ENCODE peak calls at places on chromosomes 2 and 18, in four cellular contexts. W is psoas muscle, S is body of pancreas, Q is mammary epithelial cell. R is an unnamed sample.

GRCh38 chr2:219684721-219685689 is 57.6 kb downstream of the SLC4A3 start:
- DNase-seq in Q (peak; percentile 95), W (peak; percentile 85), S (peak; percentile 81), R (peak; percentile 79)

GRCh38 chr2:217980036-217980435 is 22.8 kb downstream of the TNS1 start:
- DNase-seq in W (peak; percentile 83), S (no peak), Q (no peak), R (no peak)

GRCh38 chr2:167510071-167510759 is 621.9 kb downstream of the XIRP2 start:
- DNase-seq in W (no peak), Q (no peak), S (no peak), R (no peak)

GRCh38 chr2:239464166-239465016 is 63.6 kb upstream of the HDAC4 start:
- DNase-seq in S (no peak), Q (no peak), W (peak; percentile 59), R (no peak)

GRCh38 chr2:129914538-129915302 is 64.7 kb upstream of the RAB6C start:
- DNase-seq in W (no peak), Q (no peak), S (peak; percentile 55), R (no peak)

GRCh38 chr18:77249583-77250500 is at the start of gene GALR1:
- DNase-seq in S (no peak), W (no peak), Q (peak; percentile 8), R (no peak)

GRCh38 chr2:232770207-232770606 is 6.2 kb downstream of the KCNJ13 start:
- DNase-seq in S (no peak), Q (no peak), W (no peak), R (no peak)

GRCh38 chr2:233011268-233012190 is 1.5 kb downstream of the NGEF start:
- DNase-seq in Q (no peak), S (no peak), W (no peak), R (no peak)

GRCh38 chr2:30684026-30684425 is 123.2 kb downstream of the CAPN13 start:
- DNase-seq in W (no peak), Q (no peak), S (no peak), R (no peak)
- H3K27ac ChIP-seq in W (no peak overlapping the region), Q (no peak overlapping the region), S (no peak overlapping the region), R (no peak overlapping the region)

GRCh38 chr2:38598200-38598990 is 4.3 kb downstream of the HNRNPLL start:
- DNase-seq in S (no peak), Q (no peak), W (no peak), R (no peak)
- H3K4me3 ChIP-seq in S (no peak overlapping the region), Q (no peak overlapping the region), W (peak overlapping the region; percentile 80), R (no peak overlapping the region)

GRCh38 chr2:38722271-38723115 is 28.7 kb downstream of the SRSF7 start:
- DNase-seq in W (no peak), Q (no peak), S (no peak), R (no peak)
- TF ChIP-seq CTCF in W (no peak), Q (no peak), S (no peak), R (no peak)

DNA sequence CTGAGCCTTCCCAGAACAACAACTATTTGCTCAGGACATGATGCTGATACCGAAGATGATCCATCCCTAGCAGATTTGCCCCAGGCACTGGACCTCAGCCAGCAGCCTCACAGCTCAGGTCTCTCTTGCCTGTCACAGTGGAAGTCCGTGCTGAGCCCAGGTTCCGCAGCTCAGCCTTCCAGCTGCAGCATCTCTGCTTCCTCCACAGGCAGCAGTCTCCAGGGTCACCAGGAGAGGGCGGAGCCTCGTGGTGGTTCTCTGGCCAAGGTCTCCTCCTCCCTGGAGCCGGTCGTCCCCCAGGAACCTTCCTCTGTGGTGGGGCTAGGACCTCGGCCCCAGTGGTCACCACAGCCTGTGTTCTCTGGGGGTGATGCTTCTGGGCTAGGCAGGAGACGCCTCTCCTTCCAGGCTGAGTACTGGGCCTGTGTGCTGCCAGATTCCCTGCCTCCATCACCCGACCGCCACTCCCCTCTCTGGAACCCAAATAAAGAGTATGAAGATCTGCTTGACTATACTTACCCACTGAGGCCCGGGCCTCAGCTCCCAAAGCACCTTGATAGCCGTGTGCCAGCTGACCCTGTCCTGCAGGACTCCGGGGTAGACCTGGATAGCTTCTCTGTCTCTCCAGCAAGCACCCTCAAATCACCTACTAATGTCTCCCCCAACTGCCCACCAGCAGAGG is 15.4 kb downstream of the CEP68 start:
- DNase-seq in W (no peak), Q (peak; percentile 19), S (peak; percentile 64), R (peak; percentile 16)
- H3K27ac ChIP-seq in W (peak overlapping the region; percentile 94), Q (no peak overlapping the region), S (no peak overlapping the region), R (no peak overlapping the region)

DNA sequence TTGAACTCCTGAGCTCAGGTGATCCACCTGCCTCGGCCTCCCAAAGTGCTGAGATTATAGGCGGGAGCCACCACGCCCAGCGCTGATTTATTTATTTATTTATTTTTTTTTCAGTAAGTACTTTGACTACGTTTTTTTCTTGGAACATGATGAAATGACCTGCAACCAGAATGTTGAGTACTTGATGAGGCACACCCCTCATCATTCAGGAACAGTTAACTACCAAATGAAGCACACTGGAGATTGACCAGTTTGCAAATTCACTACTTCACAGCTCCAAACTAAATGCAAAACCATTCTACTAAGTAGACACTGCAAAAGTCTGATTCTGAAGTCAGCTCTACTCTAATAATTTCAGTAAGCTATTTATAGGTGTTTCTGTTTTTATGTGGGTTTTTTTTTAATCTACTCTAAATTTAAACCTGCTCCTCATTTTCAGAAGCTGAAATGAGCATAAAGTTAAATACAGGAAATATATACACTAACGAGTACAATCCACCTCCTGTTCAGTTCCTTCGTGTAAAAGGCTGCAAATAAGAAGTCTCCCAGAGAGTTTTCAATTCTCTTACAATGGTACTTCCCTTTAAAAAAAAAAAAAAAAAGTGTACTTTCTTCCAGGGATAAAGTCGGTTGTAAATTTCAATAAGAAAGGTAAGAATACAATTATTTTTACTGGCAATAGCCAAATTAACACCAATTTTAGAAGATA is 1.4 kb downstream of the GFPT1 start:
- DNase-seq in S (no peak), W (no peak), Q (peak; percentile 6), R (no peak)
- H3K4me3 ChIP-seq in S (no peak overlapping the region), W (peak overlapping the region; percentile 91), Q (peak overlapping the region; percentile 92), R (peak overlapping the region; percentile 83)